ENCODE peak calls at places on chromosomes 7 and 10, in six cellular contexts. S is LNCaP clone FGC, H is NCI-H1417 treated with DMSO at 0.1 percent for 48 hours, I is sigmoid colon, L is occipital lobe, A is epithelial cell of proximal tubule. Y is an unnamed sample.
A peak's percentile ranks its signal among the peaks of the same experiment; 100 is the strongest.

GRCh38 chr7:46468753-46469356 is 547.8 kb upstream of the IGFBP3 start:
- DNase-seq in H (no peak), A (no peak), L (no peak), I (no peak), S (no peak), Y (no peak)

GRCh38 chr7:29565634-29565981 is 2.0 kb downstream of the PRR15 start:
- DNase-seq in L (no peak), S (no peak), A (no peak), I (no peak), H (no peak), Y (no peak)

GRCh38 chr7:39922580-39922979 is 27.5 kb upstream of the CDK13 start:
- DNase-seq in L (no peak), A (no peak), I (no peak), H (no peak), S (no peak), Y (no peak)

GRCh38 chr7:105285118-105285874 is 103.4 kb downstream of the SRPK2 start:
- DNase-seq in L (no peak), A (no peak), I (no peak), H (no peak), S (no peak), Y (no peak)

GRCh38 chr7:51146816-51147586 is 169.6 kb downstream of the COBL start:
- DNase-seq in A (no peak), S (no peak), L (no peak), I (no peak), H (no peak), Y (no peak)

GRCh38 chr7:151114151-151115090 is 28.1 kb downstream of the AGAP3 start:
- DNase-seq in L (no peak), I (no peak), S (no peak), A (no peak), H (no peak), Y (no peak)

GRCh38 chr7:79352323-79352722 is 101.1 kb downstream of the MAGI2 start:
- DNase-seq in I (no peak), H (no peak), A (no peak), L (no peak), S (no peak), Y (no peak)

GRCh38 chr10:62388328-62388727 is 14.2 kb downstream of the ZNF365 start:
- DNase-seq in I (no peak), H (no peak), A (no peak), S (no peak), L (peak; percentile 41), Y (no peak)

GRCh38 chr10:117503170-117503885 is 39.2 kb upstream of the EMX2 start:
- DNase-seq in H (peak; percentile 21), I (peak; percentile 20), A (no peak), L (no peak), S (no peak), Y (peak; percentile 25)

GRCh38 chr10:119502214-119502613 is 40.3 kb downstream of the RGS10 start:
- DNase-seq in L (no peak), A (no peak), H (no peak), S (no peak), I (no peak), Y (no peak)

GRCh38 chr10:80537086-80537704 is 507 bp upstream of the SH2D4B start:
- DNase-seq in I (no peak), S (no peak), L (no peak), A (no peak), H (no peak), Y (no peak)

GRCh38 chr7:112271162-112271561 is 64.7 kb downstream of the ZNF277 start:
- DNase-seq in L (no peak), A (no peak), I (no peak), S (no peak), H (peak; percentile 22), Y (no peak)

GRCh38 chr10:133143200-133143533 is 16.9 kb upstream of the KNDC1 start:
- DNase-seq in H (no peak), A (no peak), L (no peak), S (no peak), I (peak; percentile 56), Y (no peak)

GRCh38 chr7:157027568-157028527 is 17.4 kb upstream of the MNX1 start:
- DNase-seq in H (peak; percentile 8), I (no peak), S (peak; percentile 7), A (no peak), L (no peak), Y (no peak)

GRCh38 chr7:154911411-154911810 is 91.5 kb downstream of the PAXIP1 start:
- DNase-seq in H (no peak), L (no peak), S (no peak), I (no peak), A (no peak), Y (no peak)

GRCh38 chr7:36838616-36839015 is 114.3 kb upstream of the AOAH start:
- DNase-seq in A (no peak), L (no peak), I (no peak), H (no peak), S (no peak), Y (no peak)

GRCh38 chr10:125038637-125039036 is 96.7 kb downstream of the ZRANB1 start:
- DNase-seq in S (no peak), H (no peak), I (no peak), L (no peak), A (no peak), Y (no peak)

GRCh38 chr7:94056796-94057207 is 52.6 kb upstream of the BET1 start:
- DNase-seq in H (no peak), A (peak; percentile 100), L (no peak), I (no peak), S (no peak), Y (no peak)

GRCh38 chr10:128512767-128513166 is 386.5 kb upstream of the MKI67 start:
- DNase-seq in I (no peak), A (no peak), L (no peak), S (no peak), H (no peak), Y (no peak)

GRCh38 chr10:76523798-76524231 is 1092.4 kb downstream of the LRMDA start:
- DNase-seq in A (no peak), L (no peak), I (peak; percentile 85), H (no peak), S (no peak), Y (no peak)

GRCh38 chr10:90751107-90751997 is 106.5 kb downstream of the HTR7 start:
- DNase-seq in S (peak; percentile 4), L (no peak), H (no peak), I (no peak), A (no peak), Y (no peak)

GRCh38 chr10:3754727-3755439 is 30.1 kb downstream of the KLF6 start:
- DNase-seq in H (no peak), S (no peak), A (peak; percentile 93), I (no peak), L (no peak), Y (no peak)

GRCh38 chr10:27380929-27381358 is 123.2 kb upstream of the RAB18 start:
- DNase-seq in S (no peak), I (no peak), H (no peak), L (no peak), A (no peak), Y (no peak)

GRCh38 chr10:16975188-16975587 is 154.4 kb downstream of the CUBN start:
- DNase-seq in H (no peak), A (no peak), S (no peak), L (no peak), I (no peak), Y (no peak)

GRCh38 chr10:12710594-12711343 is 290.7 kb downstream of the CCDC3 start:
- DNase-seq in I (peak; percentile 88), H (peak; percentile 16), L (peak; percentile 50), S (peak; percentile 33), A (no peak), Y (peak; percentile 39)

GRCh38 chr7:149686001-149686400 is 87.4 kb downstream of the ZNF467 start:
- DNase-seq in H (no peak), S (no peak), A (no peak), L (no peak), I (no peak), Y (no peak)

GRCh38 chr7:8442295-8442813 is 8.9 kb downstream of the NXPH1 start:
- DNase-seq in A (no peak), H (no peak), L (no peak), I (no peak), S (no peak), Y (no peak)

GRCh38 chr7:154433632-154434598 is 381.7 kb downstream of the DPP6 start:
- DNase-seq in S (no peak), A (no peak), H (no peak), I (no peak), L (no peak), Y (no peak)

GRCh38 chr7:90222811-90223725 is 11.5 kb downstream of the STEAP2 start:
- DNase-seq in A (no peak), S (no peak), I (peak; percentile 86), H (no peak), L (no peak), Y (no peak)

GRCh38 chr10:34811968-34812514 is 3.1 kb downstream of the PARD3 start:
- DNase-seq in H (no peak), A (no peak), S (no peak), I (no peak), L (no peak), Y (no peak)

GRCh38 chr10:24953350-24954074 is 1.1 kb upstream of the PRTFDC1 start:
- DNase-seq in A (no peak), H (no peak), S (no peak), L (no peak), I (no peak), Y (no peak)